ENCODE peak calls at places on chromosomes 3 and 15, in five cellular contexts. B, U, S, F and E are unnamed samples.
A peak's percentile ranks its signal among the peaks of the same experiment; 100 is the strongest.

GRCh38 chr15:58212909-58213526 is 74.8 kb downstream of the AQP9 start:
- DNase-seq in B (peak; percentile 39), U (no peak), S (no peak), F (no peak), E (peak; percentile 47)

GRCh38 chr3:45486926-45487325 is 98.5 kb downstream of the LARS2 start:
- DNase-seq in B (no peak), U (no peak), S (no peak), F (no peak), E (no peak)

GRCh38 chr3:71304684-71305083 is 278.8 kb downstream of the FOXP1 start:
- DNase-seq in B (peak; percentile 72), U (no peak), S (no peak), F (no peak), E (peak; percentile 82)

GRCh38 chr3:143628971-143629370 is 219.3 kb downstream of the SLC9A9 start:
- DNase-seq in B (peak; percentile 5), U (no peak), S (no peak), F (no peak), E (peak; percentile 51)

GRCh38 chr3:125280966-125281365 is 68.4 kb upstream of the SLC12A8 start:
- DNase-seq in B (peak; percentile 31), U (peak; percentile 26), S (no peak), F (no peak), E (peak; percentile 56)

GRCh38 chr15:29900237-29901189 is 78.2 kb upstream of the TJP1 start:
- DNase-seq in B (no peak), U (no peak), S (no peak), F (no peak), E (no peak)

GRCh38 chr3:94643400-94643799 is 580.5 kb downstream of the NSUN3 start:
- DNase-seq in B (no peak), U (no peak), S (no peak), F (no peak), E (no peak)

GRCh38 chr15:91253605-91254004 is 153.5 kb downstream of the SV2B start:
- DNase-seq in B (no peak), U (no peak), S (no peak), F (no peak), E (no peak)

GRCh38 chr3:166123576-166123975 is 286.4 kb upstream of the BCHE start:
- DNase-seq in B (no peak), U (peak; percentile 33), S (no peak), F (no peak), E (peak; percentile 2)

GRCh38 chr3:142735462-142735861 is 11.6 kb downstream of the TRPC1 start:
- DNase-seq in B (no peak), U (no peak), S (no peak), F (no peak), E (no peak)

GRCh38 chr3:126285369-126285768 is 71.8 kb downstream of the KLF15 start:
- DNase-seq in B (no peak), U (no peak), S (no peak), F (no peak), E (no peak)

GRCh38 chr3:98010194-98010882 is 24.8 kb downstream of the GABRR3 start:
- DNase-seq in B (no peak), U (no peak), S (no peak), F (no peak), E (no peak)

GRCh38 chr3:184428561-184429175 is 48.8 kb downstream of the CHRD start:
- DNase-seq in B (no peak), U (no peak), S (no peak), F (no peak), E (peak; percentile 93)

GRCh38 chr3:123618768-123619484 is 34.1 kb upstream of the HACD2 start:
- DNase-seq in B (no peak), U (no peak), S (no peak), F (no peak), E (peak; percentile 74)

GRCh38 chr3:177286034-177286433 is 88.8 kb upstream of the TBL1XR1 start:
- DNase-seq in B (no peak), U (no peak), S (no peak), F (no peak), E (no peak)

GRCh38 chr3:196775938-196776337 is 36.3 kb downstream of the PAK2 start:
- DNase-seq in B (no peak), U (no peak), S (no peak), F (no peak), E (no peak)

GRCh38 chr3:129276385-129276784 is 2.3 kb upstream of the HMCES start:
- DNase-seq in B (no peak), U (no peak), S (no peak), F (no peak), E (no peak)

GRCh38 chr3:24197809-24198208 is 252.7 kb downstream of the NR1D2 start:
- DNase-seq in B (no peak), U (no peak), S (no peak), F (no peak), E (no peak)

GRCh38 chr3:50163572-50163971 is 8.4 kb downstream of the SEMA3F start:
- DNase-seq in B (no peak), U (no peak), S (no peak), F (no peak), E (no peak)

GRCh38 chr3:126287536-126288181 is 69.5 kb downstream of the KLF15 start:
- DNase-seq in B (peak; percentile 34), U (no peak), S (no peak), F (peak; percentile 62), E (peak; percentile 63)